ENCODE peak calls at places on chromosome 7, in ten cellular contexts. A is cardiac muscle cell; W is lung; Q is H7; P is ovary; M is GM23248; Z is activated CD4-positive, alpha-beta T cell treated with anti-CD3 and anti-CD28 coated beads for 36 hours; F is stimulated activated CD8-positive, alpha-beta memory T cell treated with anti-CD3 and anti-CD28 coated beads, Interleukin-2, amount 100 ng/mL, for 48 hours; C is HT1080; D is NT2/D1. S is an unnamed sample.

GRCh38 chr7:138746073-138746472 is 44.9 kb upstream of the SVOPL start:
- DNase-seq in A (no peak), W (no peak), Q (no peak), P (no peak), M (no peak), Z (peak; percentile 61), F (no peak), C (no peak), D (no peak), S (no peak)

GRCh38 chr7:122901250-122901649 is 15.0 kb upstream of the CADPS2 start:
- DNase-seq in A (no peak), W (no peak), Q (no peak), P (no peak), M (no peak), Z (no peak), F (no peak), C (no peak), D (no peak), S (no peak)

GRCh38 chr7:693280-693679 is 33.2 kb upstream of the DNAAF5 start:
- DNase-seq in A (no peak), W (no peak), Q (no peak), P (no peak), M (no peak), Z (no peak), F (no peak), C (no peak), D (no peak), S (no peak)

GRCh38 chr7:69739182-69739581 is 140.9 kb downstream of the AUTS2 start:
- DNase-seq in A (no peak), W (no peak), Q (no peak), P (no peak), M (no peak), Z (peak; percentile 78), F (peak; percentile 2), C (no peak), D (no peak), S (no peak)

GRCh38 chr7:11517853-11518252 is 314.1 kb downstream of the THSD7A start:
- DNase-seq in A (no peak), W (no peak), Q (peak; percentile 13), P (no peak), M (no peak), Z (no peak), F (no peak), C (no peak), D (peak; percentile 18), S (no peak)

GRCh38 chr7:7653568-7654187 is 13.1 kb downstream of the UMAD1 start:
- DNase-seq in A (peak; percentile 29), W (no peak), Q (peak; percentile 46), P (no peak), M (peak; percentile 23), Z (peak; percentile 55), F (no peak), C (no peak), D (peak; percentile 67), S (no peak)

GRCh38 chr7:4227105-4228010 is 454.7 kb upstream of the FOXK1 start:
- DNase-seq in A (no peak), W (no peak), Q (peak; percentile 12), P (no peak), M (no peak), Z (no peak), F (no peak), C (no peak), D (no peak), S (no peak)

GRCh38 chr7:47500103-47500563 is 81.8 kb downstream of the TNS3 start:
- DNase-seq in A (no peak), W (no peak), Q (no peak), P (no peak), M (no peak), Z (no peak), F (no peak), C (no peak), D (no peak), S (no peak)

GRCh38 chr7:128192497-128193142 is 48.5 kb upstream of the LEP start:
- DNase-seq in A (no peak), W (no peak), Q (peak; percentile 66), P (no peak), M (no peak), Z (no peak), F (no peak), C (no peak), D (no peak), S (no peak)

GRCh38 chr7:147485660-147486210 is 1104.8 kb upstream of the C7orf33 start:
- DNase-seq in A (no peak), W (no peak), Q (no peak), P (no peak), M (no peak), Z (no peak), F (no peak), C (no peak), D (no peak), S (no peak)

GRCh38 chr7:114439581-114439980 is 25.0 kb downstream of the FOXP2 start:
- DNase-seq in A (no peak), W (no peak), Q (no peak), P (no peak), M (no peak), Z (no peak), F (no peak), C (no peak), D (no peak), S (no peak)

GRCh38 chr7:158432369-158433270 is 155.0 kb downstream of the PTPRN2 start:
- DNase-seq in A (peak; percentile 49), W (peak; percentile 72), Q (peak; percentile 43), P (no peak), M (no peak), Z (peak; percentile 17), F (no peak), C (no peak), D (no peak), S (no peak)